ENCODE peak calls at places on chromosomes 11 and 22, in six cellular contexts. One of them, this sample, is unnamed.

GRCh38 chr11:110764485-110764884 is 52.2 kb upstream of the ARHGAP20 start:
- DNase-seq in cardiac muscle cell: no peak
- DNase-seq in pancreas: no peak
- DNase-seq in CD8-positive, alpha-beta T cell: no peak
- DNase-seq in HCT116: no peak
- DNase-seq in lung: no peak
- DNase-seq in this sample: no peak

GRCh38 chr11:103326070-103326794 is 217.0 kb downstream of the DYNC2H1 start:
- DNase-seq in cardiac muscle cell: peak; percentile 62
- DNase-seq in pancreas: peak; percentile 42
- DNase-seq in CD8-positive, alpha-beta T cell: no peak
- DNase-seq in HCT116: peak; percentile 58
- DNase-seq in lung: peak; percentile 42
- DNase-seq in this sample: peak; percentile 76

GRCh38 chr11:11022126-11022730 is 164.4 kb upstream of the ZBED5 start:
- DNase-seq in cardiac muscle cell: peak; percentile 28
- DNase-seq in pancreas: no peak
- DNase-seq in CD8-positive, alpha-beta T cell: no peak
- DNase-seq in HCT116: peak; percentile 12
- DNase-seq in lung: no peak
- DNase-seq in this sample: no peak

GRCh38 chr11:115612331-115612730 is 108.1 kb upstream of the CADM1 start:
- DNase-seq in cardiac muscle cell: no peak
- DNase-seq in pancreas: no peak
- DNase-seq in CD8-positive, alpha-beta T cell: no peak
- DNase-seq in HCT116: no peak
- DNase-seq in lung: no peak
- DNase-seq in this sample: no peak

GRCh38 chr11:134282121-134283045 is 6.2 kb downstream of the GLB1L3 start:
- DNase-seq in cardiac muscle cell: no peak
- DNase-seq in pancreas: no peak
- DNase-seq in CD8-positive, alpha-beta T cell: no peak
- DNase-seq in HCT116: no peak
- DNase-seq in lung: peak; percentile 54
- DNase-seq in this sample: no peak

GRCh38 chr22:43114958-43115357 is 4.4 kb downstream of the BIK start:
- DNase-seq in cardiac muscle cell: no peak
- DNase-seq in pancreas: peak; percentile 71
- DNase-seq in CD8-positive, alpha-beta T cell: no peak
- DNase-seq in HCT116: no peak
- DNase-seq in lung: no peak
- DNase-seq in this sample: no peak

GRCh38 chr11:122756417-122756816 is 81.9 kb upstream of the CRTAM start:
- DNase-seq in cardiac muscle cell: no peak
- DNase-seq in pancreas: no peak
- DNase-seq in CD8-positive, alpha-beta T cell: peak; percentile 44
- DNase-seq in HCT116: no peak
- DNase-seq in lung: no peak
- DNase-seq in this sample: no peak

GRCh38 chr11:80727315-80727714 is 1286.5 kb upstream of the TENM4 start:
- DNase-seq in cardiac muscle cell: peak; percentile 33
- DNase-seq in pancreas: no peak
- DNase-seq in CD8-positive, alpha-beta T cell: no peak
- DNase-seq in HCT116: no peak
- DNase-seq in lung: no peak
- DNase-seq in this sample: peak; percentile 56

GRCh38 chr11:116687458-116688201 is 85.2 kb downstream of the BUD13 start:
- DNase-seq in cardiac muscle cell: no peak
- DNase-seq in pancreas: no peak
- DNase-seq in CD8-positive, alpha-beta T cell: no peak
- DNase-seq in HCT116: no peak
- DNase-seq in lung: no peak
- DNase-seq in this sample: peak; percentile 72

GRCh38 chr22:17198188-17199130 is 20.8 kb downstream of the ADA2 start:
- DNase-seq in cardiac muscle cell: peak; percentile 60
- DNase-seq in pancreas: no peak
- DNase-seq in CD8-positive, alpha-beta T cell: no peak
- DNase-seq in HCT116: no peak
- DNase-seq in lung: no peak
- DNase-seq in this sample: no peak

GRCh38 chr11:79428406-79428805 is 12.4 kb downstream of the TENM4 start:
- DNase-seq in cardiac muscle cell: no peak
- DNase-seq in pancreas: no peak
- DNase-seq in CD8-positive, alpha-beta T cell: no peak
- DNase-seq in HCT116: no peak
- DNase-seq in lung: no peak
- DNase-seq in this sample: no peak

GRCh38 chr11:46896719-46897406 is 21.5 kb downstream of the LRP4 start:
- DNase-seq in cardiac muscle cell: peak; percentile 37
- DNase-seq in pancreas: no peak
- DNase-seq in CD8-positive, alpha-beta T cell: no peak
- DNase-seq in HCT116: peak; percentile 12
- DNase-seq in lung: no peak
- DNase-seq in this sample: no peak

GRCh38 chr11:61776561-61777075 is 15.8 kb downstream of the TMEM258 start:
- DNase-seq in cardiac muscle cell: peak; percentile 71
- DNase-seq in pancreas: peak; percentile 80
- DNase-seq in CD8-positive, alpha-beta T cell: no peak
- DNase-seq in HCT116: peak; percentile 28
- DNase-seq in lung: peak; percentile 41
- DNase-seq in this sample: peak; percentile 77

GRCh38 chr11:15053201-15053685 is 20.1 kb upstream of the CALCB start:
- DNase-seq in cardiac muscle cell: no peak
- DNase-seq in pancreas: no peak
- DNase-seq in CD8-positive, alpha-beta T cell: no peak
- DNase-seq in HCT116: peak; percentile 87
- DNase-seq in lung: no peak
- DNase-seq in this sample: no peak

GRCh38 chr22:24331468-24332440 is 61.1 kb downstream of the SPECC1L start:
- DNase-seq in cardiac muscle cell: no peak
- DNase-seq in pancreas: no peak
- DNase-seq in CD8-positive, alpha-beta T cell: no peak
- DNase-seq in HCT116: no peak
- DNase-seq in lung: no peak
- DNase-seq in this sample: no peak

GRCh38 chr11:45263773-45264172 is 22.4 kb downstream of the SYT13 start:
- DNase-seq in cardiac muscle cell: no peak
- DNase-seq in pancreas: no peak
- DNase-seq in CD8-positive, alpha-beta T cell: no peak
- DNase-seq in HCT116: no peak
- DNase-seq in lung: no peak
- DNase-seq in this sample: no peak
- TF ChIP-seq CTCF in cardiac muscle cell: no peak
- TF ChIP-seq CTCF in pancreas: no peak
- TF ChIP-seq CTCF in CD8-positive, alpha-beta T cell: no peak
- TF ChIP-seq CTCF in HCT116: no peak
- TF ChIP-seq CTCF in lung: no peak
- TF ChIP-seq CTCF in this sample: no peak

DNA sequence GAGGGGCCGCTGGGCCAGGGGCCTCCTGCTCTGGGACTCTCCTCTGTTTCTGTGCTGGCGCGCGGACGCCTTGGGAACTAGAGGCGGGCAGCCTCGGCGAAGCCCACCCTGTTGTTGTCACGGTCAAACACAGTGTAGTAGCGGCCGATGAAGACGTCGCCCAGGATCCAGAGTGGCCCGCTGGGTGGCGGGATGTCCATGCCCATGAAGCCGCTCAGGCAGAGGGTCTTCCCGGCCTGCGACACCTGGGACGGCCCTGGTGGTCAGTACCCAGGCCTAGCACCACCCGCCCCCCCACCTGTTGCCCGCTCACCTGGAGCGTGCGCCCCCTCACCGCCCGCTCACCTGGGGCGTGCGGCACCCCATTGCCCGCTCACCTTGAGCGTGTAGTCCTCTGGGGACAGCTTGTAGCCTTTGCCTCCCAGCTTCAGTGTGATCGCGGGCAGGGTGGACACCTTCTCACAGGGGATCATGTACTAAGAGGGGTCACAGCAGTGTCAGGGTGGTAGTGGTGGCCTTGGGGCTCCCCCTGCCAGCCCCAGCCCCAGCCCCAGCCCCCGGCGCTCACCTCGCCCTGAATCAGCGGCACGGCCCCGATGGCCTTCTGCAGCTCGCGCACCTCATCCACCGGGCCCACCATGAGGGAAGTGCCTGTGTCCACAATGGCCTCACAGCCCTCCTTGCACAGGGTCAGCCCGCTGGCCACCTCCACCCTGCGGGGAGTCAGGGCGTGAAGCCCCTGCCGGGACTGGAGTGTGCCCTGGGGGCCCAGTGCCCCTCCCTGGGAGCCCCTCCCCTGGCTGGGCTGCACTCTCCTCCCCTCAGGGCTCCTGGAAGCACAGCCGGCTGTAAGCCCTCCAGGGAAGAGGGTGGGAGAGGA is 3.3 kb upstream of the IFITM10 start:
- DNase-seq in cardiac muscle cell: no peak
- DNase-seq in pancreas: no peak
- DNase-seq in CD8-positive, alpha-beta T cell: no peak
- DNase-seq in HCT116: no peak
- DNase-seq in lung: no peak
- DNase-seq in this sample: no peak
- H3K4me1 ChIP-seq in cardiac muscle cell: peaks cover 8% of the 10 kb centered on the region
- H3K4me1 ChIP-seq in pancreas: peaks cover 12% of the 10 kb centered on the region
- H3K4me1 ChIP-seq in CD8-positive, alpha-beta T cell: peaks cover 72% of the 10 kb centered on the region
- H3K4me1 ChIP-seq in HCT116: no peaks in the 10 kb centered on the region
- H3K4me1 ChIP-seq in lung: no peaks in the 10 kb centered on the region
- H3K4me1 ChIP-seq in this sample: peaks cover 5% of the 10 kb centered on the region

DNA sequence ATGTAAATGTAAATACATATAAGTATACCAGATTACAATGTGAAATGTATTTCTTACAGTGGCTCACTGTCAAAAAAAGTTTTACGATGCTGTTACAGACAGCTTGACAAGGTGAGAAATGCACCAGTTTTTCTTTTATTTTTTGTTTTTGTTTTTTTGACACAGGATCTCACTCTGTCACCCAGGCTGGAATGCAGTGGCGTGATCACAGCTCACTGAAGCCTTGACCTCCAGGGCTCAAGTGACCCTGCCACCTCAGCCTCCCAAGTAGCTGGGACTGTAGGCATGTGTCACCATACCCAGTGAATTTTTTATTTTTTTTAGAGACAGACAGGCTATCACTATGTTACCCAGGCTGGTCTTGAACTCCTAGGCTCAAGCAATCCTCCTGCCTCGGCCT is 9.2 kb downstream of the CCDC73 start:
- DNase-seq in cardiac muscle cell: no peak
- DNase-seq in pancreas: no peak
- DNase-seq in CD8-positive, alpha-beta T cell: no peak
- DNase-seq in HCT116: no peak
- DNase-seq in lung: no peak
- DNase-seq in this sample: no peak
- H3K4me3 ChIP-seq in cardiac muscle cell: no peak overlapping the region
- H3K4me3 ChIP-seq in pancreas: no peak overlapping the region
- H3K4me3 ChIP-seq in CD8-positive, alpha-beta T cell: no peak overlapping the region
- H3K4me3 ChIP-seq in HCT116: no peak overlapping the region
- H3K4me3 ChIP-seq in lung: no peak overlapping the region
- H3K4me3 ChIP-seq in this sample: no peak overlapping the region

DNA sequence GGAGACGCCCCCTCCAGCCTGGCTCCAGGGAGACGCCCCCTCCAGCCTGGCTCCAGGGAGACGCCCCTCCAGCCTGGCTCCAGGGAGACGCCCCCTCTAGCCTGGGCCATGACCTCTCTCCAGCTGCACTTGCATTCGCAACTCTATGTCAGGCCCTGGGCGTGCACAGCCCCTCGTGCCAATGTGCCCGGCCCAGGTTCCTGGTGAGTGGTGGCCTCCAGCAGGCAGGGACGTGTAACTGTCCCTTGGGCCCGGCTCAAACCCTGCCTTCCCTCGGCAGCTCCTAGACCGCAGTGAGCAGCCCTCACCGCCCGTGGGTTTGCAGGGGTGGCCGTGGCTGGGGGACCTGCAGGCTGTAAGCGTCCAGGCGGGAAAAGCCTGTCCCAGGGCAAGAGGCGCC is 6.8 kb downstream of the MUC6 start:
- DNase-seq in cardiac muscle cell: no peak
- DNase-seq in pancreas: no peak
- DNase-seq in CD8-positive, alpha-beta T cell: no peak
- DNase-seq in HCT116: no peak
- DNase-seq in lung: no peak
- DNase-seq in this sample: no peak
- TF ChIP-seq CTCF in cardiac muscle cell: no peak
- TF ChIP-seq CTCF in pancreas: no peak
- TF ChIP-seq CTCF in CD8-positive, alpha-beta T cell: no peak
- TF ChIP-seq CTCF in HCT116: no peak
- TF ChIP-seq CTCF in lung: no peak
- TF ChIP-seq CTCF in this sample: no peak

DNA sequence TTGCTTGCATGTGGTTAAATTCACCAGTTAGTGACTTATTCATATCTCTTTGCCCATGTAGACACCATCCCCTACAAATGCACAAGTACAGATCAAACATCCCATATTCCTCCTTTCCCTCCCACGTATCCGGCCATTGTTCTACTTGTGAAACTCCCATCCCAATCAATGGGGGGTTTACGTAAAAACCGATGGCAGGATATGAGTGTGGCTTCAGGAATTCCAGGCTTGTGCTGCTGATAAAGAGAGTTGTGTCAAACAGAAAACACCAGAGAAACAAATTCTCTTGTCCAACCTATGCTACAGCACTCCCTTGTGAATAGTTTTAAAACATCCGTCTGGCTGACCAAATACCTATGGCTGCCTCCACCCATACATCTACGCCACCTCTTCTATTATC is 15.5 kb downstream of the FLI1 start:
- DNase-seq in cardiac muscle cell: no peak
- DNase-seq in pancreas: no peak
- DNase-seq in CD8-positive, alpha-beta T cell: no peak
- DNase-seq in HCT116: no peak
- DNase-seq in lung: no peak
- DNase-seq in this sample: no peak
- H3K4me1 ChIP-seq in cardiac muscle cell: no peaks in the 10 kb centered on the region
- H3K4me1 ChIP-seq in pancreas: no peaks in the 10 kb centered on the region
- H3K4me1 ChIP-seq in CD8-positive, alpha-beta T cell: peaks cover 88% of the 10 kb centered on the region
- H3K4me1 ChIP-seq in HCT116: no peaks in the 10 kb centered on the region
- H3K4me1 ChIP-seq in lung: peaks cover 4% of the 10 kb centered on the region
- H3K4me1 ChIP-seq in this sample: peaks cover 9% of the 10 kb centered on the region

GRCh38 chr11:34356130-34356529 is 1.7 kb downstream of the ABTB2 start:
- DNase-seq in cardiac muscle cell: no peak
- DNase-seq in pancreas: no peak
- DNase-seq in CD8-positive, alpha-beta T cell: no peak
- DNase-seq in HCT116: no peak
- DNase-seq in lung: no peak
- DNase-seq in this sample: no peak
- H3K4me3 ChIP-seq in cardiac muscle cell: peak overlapping the region; percentile 84
- H3K4me3 ChIP-seq in pancreas: peak overlapping the region; percentile 45
- H3K4me3 ChIP-seq in CD8-positive, alpha-beta T cell: peak overlapping the region; percentile 63
- H3K4me3 ChIP-seq in HCT116: no peak overlapping the region
- H3K4me3 ChIP-seq in lung: no peak overlapping the region
- H3K4me3 ChIP-seq in this sample: no peak overlapping the region

GRCh38 chr11:8917157-8917820 is 6.3 kb downstream of the AKIP1 start:
- DNase-seq in cardiac muscle cell: peak; percentile 56
- DNase-seq in pancreas: no peak
- DNase-seq in CD8-positive, alpha-beta T cell: no peak
- DNase-seq in HCT116: no peak
- DNase-seq in lung: peak; percentile 59
- DNase-seq in this sample: peak; percentile 34
- TF ChIP-seq CTCF in cardiac muscle cell: peak; percentile 10
- TF ChIP-seq CTCF in pancreas: no peak
- TF ChIP-seq CTCF in CD8-positive, alpha-beta T cell: no peak
- TF ChIP-seq CTCF in HCT116: no peak
- TF ChIP-seq CTCF in lung: no peak
- TF ChIP-seq CTCF in this sample: no peak

GRCh38 chr11:90309693-90310092 is 86.8 kb upstream of the CHORDC1 start:
- DNase-seq in cardiac muscle cell: no peak
- DNase-seq in pancreas: no peak
- DNase-seq in CD8-positive, alpha-beta T cell: no peak
- DNase-seq in HCT116: no peak
- DNase-seq in lung: no peak
- DNase-seq in this sample: no peak
- H3K4me1 ChIP-seq in cardiac muscle cell: no peaks in the 10 kb centered on the region
- H3K4me1 ChIP-seq in pancreas: no peaks in the 10 kb centered on the region
- H3K4me1 ChIP-seq in CD8-positive, alpha-beta T cell: no peaks in the 10 kb centered on the region
- H3K4me1 ChIP-seq in HCT116: no peaks in the 10 kb centered on the region
- H3K4me1 ChIP-seq in lung: no peaks in the 10 kb centered on the region
- H3K4me1 ChIP-seq in this sample: peaks cover 19% of the 10 kb centered on the region

This sample was measured in Caco-2.